ENCODE peak calls at places on chromosomes 16 and 17, in seven cellular contexts. N, R, B, F, I, W and G are unnamed samples.
A peak's percentile ranks its signal among the peaks of the same experiment; 100 is the strongest.

GRCh38 chr17:75517277-75517865 is 1.0 kb downstream of the TSEN54 start:
- DNase-seq in N (no peak), R (peak; percentile 79), B (no peak), F (no peak), I (peak; percentile 80), W (no peak), G (no peak)

GRCh38 chr16:27827765-27828164 is 235.7 kb downstream of the GSG1L start:
- DNase-seq in N (no peak), R (no peak), B (no peak), F (no peak), I (no peak), W (no peak), G (no peak)

GRCh38 chr16:62363451-62363850 is 327.2 kb upstream of the CDH8 start:
- DNase-seq in N (no peak), R (no peak), B (no peak), F (no peak), I (no peak), W (peak; percentile 19), G (no peak)

GRCh38 chr16:2033057-2033911 is 6.6 kb downstream of the NHERF2 start:
- DNase-seq in N (no peak), R (no peak), B (no peak), F (no peak), I (no peak), W (peak; percentile 93), G (peak; percentile 63)

GRCh38 chr17:54353789-54354525 is 531.2 kb downstream of the KIF2B start:
- DNase-seq in N (no peak), R (no peak), B (no peak), F (no peak), I (no peak), W (no peak), G (no peak)

GRCh38 chr16:4410335-4411075 is 5.9 kb downstream of the CORO7 start:
- DNase-seq in N (peak; percentile 74), R (no peak), B (no peak), F (no peak), I (no peak), W (peak; percentile 89), G (no peak)

GRCh38 chr16:4684030-4684715 is 9.2 kb upstream of the NUDT16L1 start:
- DNase-seq in N (no peak), R (no peak), B (no peak), F (no peak), I (no peak), W (no peak), G (no peak)

GRCh38 chr16:53844796-53845195 is 140.8 kb downstream of the FTO start:
- DNase-seq in N (no peak), R (no peak), B (no peak), F (no peak), I (no peak), W (peak; percentile 71), G (no peak)

GRCh38 chr16:27349276-27349675 is 35.5 kb downstream of the IL4R start:
- DNase-seq in N (no peak), R (no peak), B (no peak), F (no peak), I (no peak), W (no peak), G (no peak)

GRCh38 chr16:73364413-73364812 is 316.5 kb upstream of the ZFHX3 start:
- DNase-seq in N (no peak), R (no peak), B (no peak), F (no peak), I (no peak), W (no peak), G (no peak)

GRCh38 chr16:72856797-72857196 is 191.1 kb downstream of the ZFHX3 start:
- DNase-seq in N (no peak), R (peak; percentile 81), B (no peak), F (peak; percentile 20), I (peak; percentile 65), W (no peak), G (no peak)

GRCh38 chr17:83155128-83156081 is 76.0 kb downstream of the METRNL start:
- DNase-seq in N (no peak), R (no peak), B (peak; percentile 99), F (no peak), I (no peak), W (peak; percentile 1), G (peak; percentile 97)

GRCh38 chr16:31664683-31665482 is 137.2 kb downstream of the AHSP start:
- DNase-seq in N (no peak), R (no peak), B (no peak), F (peak; percentile 45), I (no peak), W (no peak), G (no peak)

GRCh38 chr17:50426814-50427787 is 1.1 kb downstream of the ACSF2 start:
- DNase-seq in N (no peak), R (peak; percentile 87), B (no peak), F (peak; percentile 53), I (peak; percentile 82), W (peak; percentile 34), G (no peak)

GRCh38 chr17:66810951-66811682 is 23.8 kb upstream of the CACNG5 start:
- DNase-seq in N (no peak), R (no peak), B (no peak), F (no peak), I (no peak), W (no peak), G (no peak)

GRCh38 chr16:51875834-51876725 is 670.9 kb downstream of the TOX3 start:
- DNase-seq in N (no peak), R (no peak), B (no peak), F (no peak), I (no peak), W (no peak), G (no peak)

GRCh38 chr17:73394523-73395450 is 83.0 kb upstream of the CDC42EP4 start:
- DNase-seq in N (peak; percentile 74), R (no peak), B (no peak), F (no peak), I (no peak), W (no peak), G (no peak)

GRCh38 chr16:9256196-9256595 is 164.8 kb downstream of the HAPSTR1 start:
- DNase-seq in N (no peak), R (peak; percentile 50), B (no peak), F (peak; percentile 12), I (peak; percentile 32), W (no peak), G (no peak)